ENCODE peak calls at places on chromosome 20, in seven cellular contexts. One of them, this sample, is unnamed.

GRCh38 chr20:663315-664090 is 10.5 kb upstream of the SRXN1 start:
- DNase-seq in fibroblast of lung: peak; percentile 26
- DNase-seq in neuronal stem cell: no peak
- DNase-seq in mammary epithelial cell: peak; percentile 47
- DNase-seq in astrocyte: no peak
- DNase-seq in H9: peak; percentile 77
- DNase-seq in IMR-90: peak; percentile 20
- DNase-seq in this sample: no peak

GRCh38 chr20:45545754-45546453 is 1.3 kb downstream of the EPPIN start:
- DNase-seq in neuronal stem cell: peak; percentile 29
- DNase-seq in IMR-90: peak; percentile 37
- DNase-seq in mammary epithelial cell: peak; percentile 33
- DNase-seq in H9: peak; percentile 35
- DNase-seq in astrocyte: peak; percentile 2
- DNase-seq in fibroblast of lung: peak; percentile 26
- DNase-seq in this sample: no peak

GRCh38 chr20:4261333-4262284 is 246.3 kb upstream of the RNF24 start:
- DNase-seq in H9: no peak
- DNase-seq in IMR-90: peak; percentile 56
- DNase-seq in fibroblast of lung: peak; percentile 56
- DNase-seq in mammary epithelial cell: peak; percentile 49
- DNase-seq in neuronal stem cell: no peak
- DNase-seq in astrocyte: peak; percentile 48
- DNase-seq in this sample: no peak

GRCh38 chr20:46293084-46293483 is 15.2 kb downstream of the CDH22 start:
- DNase-seq in astrocyte: peak; percentile 38
- DNase-seq in neuronal stem cell: peak; percentile 73
- DNase-seq in fibroblast of lung: peak; percentile 42
- DNase-seq in mammary epithelial cell: peak; percentile 37
- DNase-seq in H9: no peak
- DNase-seq in IMR-90: peak; percentile 52
- DNase-seq in this sample: no peak

GRCh38 chr20:40805592-40805991 is 116.6 kb upstream of the MAFB start:
- DNase-seq in fibroblast of lung: no peak
- DNase-seq in astrocyte: no peak
- DNase-seq in mammary epithelial cell: no peak
- DNase-seq in IMR-90: no peak
- DNase-seq in H9: peak; percentile 17
- DNase-seq in neuronal stem cell: no peak
- DNase-seq in this sample: no peak

GRCh38 chr20:45429618-45430017 is 13.7 kb downstream of the PIGT start:
- DNase-seq in neuronal stem cell: no peak
- DNase-seq in fibroblast of lung: no peak
- DNase-seq in IMR-90: no peak
- DNase-seq in H9: no peak
- DNase-seq in mammary epithelial cell: no peak
- DNase-seq in astrocyte: no peak
- DNase-seq in this sample: no peak

GRCh38 chr20:3980260-3981131 is 34.9 kb downstream of the RNF24 start:
- DNase-seq in fibroblast of lung: peak; percentile 64
- DNase-seq in mammary epithelial cell: peak; percentile 54
- DNase-seq in IMR-90: peak; percentile 73
- DNase-seq in H9: no peak
- DNase-seq in astrocyte: peak; percentile 47
- DNase-seq in neuronal stem cell: no peak
- DNase-seq in this sample: no peak

GRCh38 chr20:38369387-38369786 is 23.1 kb downstream of the LBP start:
- DNase-seq in fibroblast of lung: no peak
- DNase-seq in IMR-90: no peak
- DNase-seq in astrocyte: no peak
- DNase-seq in mammary epithelial cell: no peak
- DNase-seq in H9: no peak
- DNase-seq in neuronal stem cell: no peak
- DNase-seq in this sample: no peak

GRCh38 chr20:5715068-5715841 is 34.9 kb upstream of the SHLD1 start:
- DNase-seq in astrocyte: no peak
- DNase-seq in mammary epithelial cell: peak; percentile 56
- DNase-seq in neuronal stem cell: no peak
- DNase-seq in fibroblast of lung: no peak
- DNase-seq in H9: no peak
- DNase-seq in IMR-90: no peak
- DNase-seq in this sample: no peak

GRCh38 chr20:33669224-33669623 is 2.5 kb downstream of the ACTL10 start:
- DNase-seq in IMR-90: no peak
- DNase-seq in mammary epithelial cell: no peak
- DNase-seq in neuronal stem cell: no peak
- DNase-seq in fibroblast of lung: no peak
- DNase-seq in astrocyte: no peak
- DNase-seq in H9: no peak
- DNase-seq in this sample: no peak

GRCh38 chr20:33670715-33671499 is 3.3 kb downstream of the NECAB3 start:
- DNase-seq in IMR-90: no peak
- DNase-seq in neuronal stem cell: no peak
- DNase-seq in H9: no peak
- DNase-seq in astrocyte: no peak
- DNase-seq in mammary epithelial cell: no peak
- DNase-seq in fibroblast of lung: no peak
- DNase-seq in this sample: no peak

GRCh38 chr20:33668791-33669155 is 2.0 kb downstream of the ACTL10 start:
- DNase-seq in fibroblast of lung: no peak
- DNase-seq in IMR-90: no peak
- DNase-seq in astrocyte: no peak
- DNase-seq in H9: no peak
- DNase-seq in neuronal stem cell: no peak
- DNase-seq in mammary epithelial cell: no peak
- DNase-seq in this sample: no peak

GRCh38 chr20:33671573-33672288 is 2.5 kb downstream of the NECAB3 start:
- DNase-seq in mammary epithelial cell: no peak
- DNase-seq in astrocyte: no peak
- DNase-seq in neuronal stem cell: no peak
- DNase-seq in fibroblast of lung: no peak
- DNase-seq in H9: no peak
- DNase-seq in IMR-90: no peak
- DNase-seq in this sample: no peak

DNA sequence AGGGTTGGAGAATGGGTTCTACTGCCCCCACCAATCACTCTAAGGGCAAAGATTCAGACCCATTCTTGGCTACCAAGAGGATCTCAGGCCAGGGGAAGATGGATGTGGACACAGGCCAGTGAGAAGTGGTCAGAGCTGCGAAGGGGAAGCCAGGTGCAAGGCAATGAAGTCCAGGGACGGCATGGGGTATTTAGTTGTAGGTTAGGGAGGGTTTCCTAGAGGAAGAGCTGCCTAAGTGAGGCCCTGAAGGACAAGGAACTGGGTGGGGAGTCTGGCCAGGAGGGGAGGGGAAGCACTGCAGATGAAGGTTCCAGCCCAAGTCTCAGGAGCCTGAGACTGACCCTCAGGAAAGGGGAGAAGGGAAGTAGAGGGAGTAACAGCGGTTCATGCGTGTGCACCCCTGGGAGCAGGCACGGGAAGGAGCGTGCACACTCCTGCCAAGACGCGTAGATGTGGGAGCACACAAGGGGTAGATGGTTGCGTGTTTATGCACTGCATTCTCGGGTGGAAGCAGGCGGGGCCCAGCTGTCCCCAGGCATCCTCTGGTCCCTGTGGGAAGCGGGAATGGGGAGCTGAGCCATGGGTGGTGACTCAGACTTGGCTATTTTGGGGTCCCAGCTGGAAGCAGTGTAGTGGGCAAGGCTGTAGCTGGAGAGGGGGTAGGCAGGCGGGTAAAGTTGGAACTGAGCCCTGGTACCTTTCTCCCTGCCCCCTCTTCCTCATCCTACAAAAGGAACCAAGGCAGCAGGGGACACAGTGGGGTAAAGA is 3.3 kb downstream of the ACTL10 start:
- DNase-seq in astrocyte: no peak
- DNase-seq in H9: no peak
- DNase-seq in mammary epithelial cell: no peak
- DNase-seq in neuronal stem cell: no peak
- DNase-seq in fibroblast of lung: no peak
- DNase-seq in IMR-90: no peak
- DNase-seq in this sample: no peak
- H3K9ac ChIP-seq in astrocyte: no peak overlapping the region
- H3K9ac ChIP-seq in H9: no peak overlapping the region
- H3K9ac ChIP-seq in mammary epithelial cell: no peak overlapping the region
- H3K9ac ChIP-seq in neuronal stem cell: no peak overlapping the region
- H3K9ac ChIP-seq in fibroblast of lung: no peak overlapping the region
- H3K9ac ChIP-seq in IMR-90: no peak overlapping the region
- H3K9ac ChIP-seq in this sample: no peak overlapping the region

GRCh38 chr20:10242166-10242565 is 23.5 kb downstream of the SNAP25 start:
- DNase-seq in IMR-90: no peak
- DNase-seq in mammary epithelial cell: no peak
- DNase-seq in H9: no peak
- DNase-seq in astrocyte: no peak
- DNase-seq in neuronal stem cell: no peak
- DNase-seq in fibroblast of lung: no peak
- DNase-seq in this sample: no peak
- H3K9ac ChIP-seq in IMR-90: no peak overlapping the region
- H3K9ac ChIP-seq in mammary epithelial cell: no peak overlapping the region
- H3K9ac ChIP-seq in H9: no peak overlapping the region
- H3K9ac ChIP-seq in astrocyte: no peak overlapping the region
- H3K9ac ChIP-seq in neuronal stem cell: no peak overlapping the region
- H3K9ac ChIP-seq in fibroblast of lung: no peak overlapping the region
- H3K9ac ChIP-seq in this sample: no peak overlapping the region

DNA sequence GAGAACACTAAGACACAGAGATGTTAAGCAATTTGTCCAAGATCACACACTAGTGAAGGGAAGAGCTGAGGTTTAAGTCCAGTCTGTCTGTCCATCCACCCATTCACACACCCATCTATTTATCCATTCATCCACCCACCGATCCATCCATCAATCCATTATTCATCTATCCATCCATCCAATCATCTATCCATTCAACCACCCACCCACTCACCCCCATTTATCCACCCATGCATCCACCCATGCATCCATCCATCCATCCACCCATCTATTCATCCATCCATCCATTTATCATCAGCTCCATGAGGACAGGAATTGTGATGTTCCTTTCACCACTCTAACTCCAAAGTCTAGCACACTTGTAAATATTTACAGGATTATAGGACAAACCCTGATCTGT is 242.3 kb upstream of the PMEPA1 start:
- DNase-seq in IMR-90: no peak
- DNase-seq in mammary epithelial cell: no peak
- DNase-seq in astrocyte: no peak
- DNase-seq in fibroblast of lung: no peak
- DNase-seq in H9: no peak
- DNase-seq in neuronal stem cell: no peak
- DNase-seq in this sample: no peak
- H3K9ac ChIP-seq in IMR-90: no peak overlapping the region
- H3K9ac ChIP-seq in mammary epithelial cell: no peak overlapping the region
- H3K9ac ChIP-seq in astrocyte: no peak overlapping the region
- H3K9ac ChIP-seq in fibroblast of lung: no peak overlapping the region
- H3K9ac ChIP-seq in H9: no peak overlapping the region
- H3K9ac ChIP-seq in neuronal stem cell: no peak overlapping the region
- H3K9ac ChIP-seq in this sample: no peak overlapping the region

GRCh38 chr20:34293119-34293518 is 10.0 kb downstream of the AHCY start:
- DNase-seq in IMR-90: no peak
- DNase-seq in mammary epithelial cell: no peak
- DNase-seq in astrocyte: no peak
- DNase-seq in fibroblast of lung: no peak
- DNase-seq in H9: no peak
- DNase-seq in neuronal stem cell: no peak
- DNase-seq in this sample: no peak
- H3K9ac ChIP-seq in IMR-90: no peak overlapping the region
- H3K9ac ChIP-seq in mammary epithelial cell: no peak overlapping the region
- H3K9ac ChIP-seq in astrocyte: no peak overlapping the region
- H3K9ac ChIP-seq in fibroblast of lung: no peak overlapping the region
- H3K9ac ChIP-seq in H9: no peak overlapping the region
- H3K9ac ChIP-seq in neuronal stem cell: no peak overlapping the region
- H3K9ac ChIP-seq in this sample: no peak overlapping the region

DNA sequence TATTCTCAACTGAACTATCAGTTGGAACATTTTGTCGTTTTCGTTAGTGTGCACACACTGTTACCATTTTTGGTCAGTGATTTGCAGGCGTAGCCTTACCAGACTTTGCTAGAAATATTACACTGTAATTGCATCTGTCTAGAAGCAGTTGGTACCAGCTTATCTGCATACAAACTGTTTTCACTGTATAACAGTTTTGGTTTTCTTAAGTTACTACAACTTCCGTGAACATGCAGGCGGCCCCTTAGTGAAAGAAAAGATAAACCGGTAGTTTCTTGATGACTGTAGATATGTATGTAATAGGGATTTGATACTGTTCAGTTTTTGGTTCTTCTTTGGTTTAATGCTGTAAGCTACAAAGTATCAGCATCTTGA is 1.3 kb downstream of the DSTN start:
- DNase-seq in H9: no peak
- DNase-seq in mammary epithelial cell: no peak
- DNase-seq in neuronal stem cell: no peak
- DNase-seq in IMR-90: no peak
- DNase-seq in fibroblast of lung: peak; percentile 24
- DNase-seq in astrocyte: no peak
- DNase-seq in this sample: no peak
- H3K9ac ChIP-seq in H9: no peak overlapping the region
- H3K9ac ChIP-seq in mammary epithelial cell: peak overlapping the region; percentile 97
- H3K9ac ChIP-seq in neuronal stem cell: no peak overlapping the region
- H3K9ac ChIP-seq in IMR-90: peak overlapping the region; percentile 76
- H3K9ac ChIP-seq in fibroblast of lung: peak overlapping the region; percentile 92
- H3K9ac ChIP-seq in astrocyte: peak overlapping the region; percentile 96
- H3K9ac ChIP-seq in this sample: peak overlapping the region; percentile 88

GRCh38 chr20:34312544-34313217 is 9.5 kb upstream of the AHCY start:
- DNase-seq in mammary epithelial cell: peak; percentile 77
- DNase-seq in neuronal stem cell: peak; percentile 84
- DNase-seq in fibroblast of lung: peak; percentile 67
- DNase-seq in IMR-90: peak; percentile 81
- DNase-seq in astrocyte: peak; percentile 56
- DNase-seq in H9: peak; percentile 93
- DNase-seq in this sample: peak; percentile 58
- H3K9ac ChIP-seq in mammary epithelial cell: no peak overlapping the region
- H3K9ac ChIP-seq in neuronal stem cell: no peak overlapping the region
- H3K9ac ChIP-seq in fibroblast of lung: no peak overlapping the region
- H3K9ac ChIP-seq in IMR-90: no peak overlapping the region
- H3K9ac ChIP-seq in astrocyte: no peak overlapping the region
- H3K9ac ChIP-seq in H9: no peak overlapping the region
- H3K9ac ChIP-seq in this sample: no peak overlapping the region

GRCh38 chr20:50222568-50223320 is 32.1 kb downstream of the CEBPB start:
- DNase-seq in astrocyte: no peak
- DNase-seq in neuronal stem cell: no peak
- DNase-seq in H9: no peak
- DNase-seq in IMR-90: no peak
- DNase-seq in fibroblast of lung: no peak
- DNase-seq in mammary epithelial cell: no peak
- DNase-seq in this sample: no peak
- H3K9ac ChIP-seq in astrocyte: no peak overlapping the region
- H3K9ac ChIP-seq in neuronal stem cell: no peak overlapping the region
- H3K9ac ChIP-seq in H9: no peak overlapping the region
- H3K9ac ChIP-seq in IMR-90: no peak overlapping the region
- H3K9ac ChIP-seq in fibroblast of lung: no peak overlapping the region
- H3K9ac ChIP-seq in mammary epithelial cell: no peak overlapping the region
- H3K9ac ChIP-seq in this sample: no peak overlapping the region